ENCODE peak calls at places on chromosomes 3 and 15, in seven cellular contexts. Y, L, H, W, V, Q and P are unnamed samples.

GRCh38 chr3:4855676-4856075 is 123.6 kb upstream of the BHLHE40 start:
- DNase-seq in Y (no peak), H (no peak), V (no peak), W (no peak), L (no peak), Q (no peak), P (no peak)

GRCh38 chr15:82709421-82710207 is at the start of gene AP3B2:
- DNase-seq in L (peak), Q (peak), H (no peak), V (no peak), Y (peak), W (peak), P (peak)

GRCh38 chr3:52512727-52513126 is 17.6 kb downstream of the STAB1 start:
- DNase-seq in Q (no peak), V (no peak), H (no peak), Y (no peak), W (no peak), L (no peak), P (no peak)

GRCh38 chr15:31365655-31366127 is 39.1 kb downstream of the KLF13 start:
- DNase-seq in Q (no peak), W (peak), L (no peak), H (peak), Y (peak), V (peak), P (peak)

GRCh38 chr15:40055576-40056293 is 16.8 kb upstream of the SRP14 start:
- DNase-seq in Q (no peak), Y (no peak), V (peak), H (peak), L (no peak), W (no peak), P (peak)

GRCh38 chr3:101611023-101611422 is 37.0 kb downstream of the PCNP start:
- DNase-seq in L (no peak), V (no peak), Y (no peak), W (no peak), Q (no peak), H (no peak), P (no peak)

GRCh38 chr3:107988464-107989156 is 102.2 kb downstream of the CD47 start:
- DNase-seq in V (no peak), L (peak), W (peak), Q (no peak), H (no peak), Y (peak), P (peak)

GRCh38 chr15:51667478-51667877 is 13.8 kb upstream of the SCG3 start:
- DNase-seq in H (no peak), Q (no peak), W (no peak), V (no peak), Y (no peak), L (no peak), P (no peak)

GRCh38 chr15:29196306-29196705 is 73.3 kb downstream of the NSMCE3 start:
- DNase-seq in W (no peak), Y (no peak), H (no peak), L (no peak), Q (no peak), V (no peak), P (no peak)

GRCh38 chr15:62756326-62756994 is 286.1 kb upstream of the TPM1 start:
- DNase-seq in W (no peak), H (no peak), L (no peak), Y (no peak), Q (peak), V (no peak), P (no peak)

GRCh38 chr3:62044874-62045273 is 328.5 kb downstream of the FEZF2 start:
- DNase-seq in V (no peak), H (no peak), W (no peak), L (no peak), Y (no peak), Q (no peak), P (no peak)

GRCh38 chr3:69250014-69250413 is 127.6 kb upstream of the LMOD3 start:
- DNase-seq in V (no peak), Q (no peak), W (no peak), L (peak), Y (peak), H (no peak), P (peak)

GRCh38 chr15:68205949-68206539 is 912 bp upstream of the CALML4 start:
- DNase-seq in H (peak), Q (no peak), Y (peak), W (no peak), L (no peak), V (peak), P (peak)

GRCh38 chr15:68640791-68641331 is 62.1 kb downstream of the CORO2B start:
- DNase-seq in Y (no peak), V (peak), H (no peak), Q (no peak), L (no peak), W (peak), P (no peak)

GRCh38 chr3:71421820-71422566 is 161.5 kb downstream of the FOXP1 start:
- DNase-seq in H (no peak), Y (no peak), L (no peak), Q (no peak), V (no peak), W (no peak), P (no peak)

GRCh38 chr3:190340071-190340470 is 17.8 kb upstream of the CLDN1 start:
- DNase-seq in Q (no peak), H (no peak), V (no peak), Y (no peak), L (no peak), W (no peak), P (no peak)

GRCh38 chr3:27195059-27195458 is 174.1 kb downstream of the NEK10 start:
- DNase-seq in V (no peak), W (no peak), L (no peak), H (no peak), Y (no peak), Q (no peak), P (no peak)

GRCh38 chr3:60512506-60512905 is 738.7 kb downstream of the FHIT start:
- DNase-seq in L (no peak), Y (no peak), W (no peak), Q (no peak), H (no peak), V (no peak), P (no peak)

GRCh38 chr3:57169872-57170623 is 4.9 kb upstream of the IL17RD start:
- DNase-seq in W (peak), Q (peak), L (peak), H (peak), Y (peak), V (peak), P (peak)

GRCh38 chr3:18611991-18612390 is 186.9 kb upstream of the SATB1 start:
- DNase-seq in V (no peak), Y (no peak), H (no peak), L (no peak), W (no peak), Q (no peak), P (no peak)

GRCh38 chr3:187082976-187083375 is 56.3 kb downstream of the RPL39L start:
- DNase-seq in Y (no peak), V (no peak), L (no peak), Q (no peak), H (no peak), W (no peak), P (no peak)

GRCh38 chr3:133169669-133170068 is 131.5 kb downstream of the TMEM108 start:
- DNase-seq in Y (no peak), Q (no peak), L (no peak), W (no peak), H (no peak), V (no peak), P (no peak)

GRCh38 chr3:140296796-140297352 is 361.9 kb downstream of the CLSTN2 start:
- DNase-seq in L (no peak), W (peak), V (no peak), Y (no peak), Q (peak), H (no peak), P (no peak)

GRCh38 chr15:83174891-83175290 is 32.7 kb downstream of the HDGFL3 start:
- DNase-seq in W (no peak), L (no peak), H (no peak), V (no peak), Y (no peak), Q (no peak), P (no peak)

GRCh38 chr3:114460459-114460858 is 166.6 kb downstream of the TIGIT start:
- DNase-seq in H (no peak), L (no peak), Y (no peak), Q (no peak), V (no peak), W (no peak), P (no peak)

GRCh38 chr15:69804786-69805185 is 292.9 kb downstream of the TLE3 start:
- DNase-seq in W (no peak), Y (no peak), H (no peak), Q (no peak), L (no peak), V (no peak), P (no peak)

GRCh38 chr3:48915296-48915695 is 3.3 kb upstream of the ARIH2 start:
- DNase-seq in V (no peak), Y (no peak), Q (peak), H (peak), L (no peak), W (no peak), P (no peak)

GRCh38 chr3:47017504-47018268 is 38.2 kb downstream of the NBEAL2 start:
- DNase-seq in W (no peak), V (no peak), L (no peak), H (no peak), Q (peak), Y (no peak), P (no peak)

GRCh38 chr3:42665050-42665878 is 11.8 kb downstream of the ZBTB47 start:
- DNase-seq in Q (no peak), L (no peak), Y (no peak), V (peak), W (no peak), H (no peak), P (no peak)

GRCh38 chr3:194237110-194237509 is 101.2 kb downstream of the HES1 start:
- DNase-seq in W (no peak), H (no peak), L (no peak), Y (no peak), Q (no peak), V (no peak), P (no peak)

GRCh38 chr15:66231421-66232266 is 21.9 kb downstream of the MEGF11 start:
- DNase-seq in W (no peak), Y (no peak), H (no peak), Q (no peak), V (no peak), L (no peak), P (no peak)

GRCh38 chr3:151838574-151839312 is 24.8 kb downstream of the AADAC start:
- DNase-seq in H (no peak), Y (peak), Q (peak), V (peak), L (peak), W (peak), P (peak)

DNA sequence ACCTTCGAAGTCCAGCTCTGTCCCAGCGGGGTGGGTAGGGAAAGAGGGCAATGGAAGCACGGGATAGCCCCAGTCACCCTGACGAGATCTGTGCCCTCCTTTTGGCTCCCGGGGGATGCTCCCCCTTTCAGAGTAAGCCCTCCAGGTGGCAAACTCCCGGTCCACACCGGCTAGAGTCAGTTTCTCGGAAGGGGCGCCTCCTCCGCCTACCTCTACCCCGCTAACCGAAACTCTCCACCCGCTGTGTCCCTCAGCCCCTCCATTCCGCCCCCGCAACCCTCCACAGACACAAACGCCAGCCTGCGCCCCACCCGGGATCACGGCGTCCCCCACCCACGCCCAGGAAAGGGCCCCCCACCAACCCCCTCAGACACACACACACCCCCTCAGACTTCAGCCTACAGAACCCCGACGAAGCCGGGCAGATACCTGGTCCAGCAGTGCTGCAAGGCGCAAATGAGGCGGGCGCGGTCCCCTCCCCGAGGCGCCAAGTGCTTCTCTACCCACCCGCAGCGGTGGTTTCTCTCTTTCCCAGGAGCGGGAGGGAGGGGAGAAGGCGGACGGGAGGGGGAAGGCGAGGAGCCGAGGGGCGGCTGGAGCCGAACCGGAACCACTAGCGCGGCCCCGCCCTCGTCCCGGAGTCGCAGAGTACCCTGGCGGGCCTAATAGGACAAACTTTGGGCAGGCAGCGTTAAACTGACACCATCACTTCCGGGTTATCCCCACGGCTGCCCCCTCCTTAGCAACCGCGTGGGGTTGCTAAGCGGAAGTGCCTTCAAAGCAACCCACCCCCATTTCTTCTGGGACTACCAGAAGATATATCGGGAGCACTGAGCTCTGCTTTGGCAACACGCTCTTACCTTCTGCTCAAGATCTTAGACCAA is at the start of gene CSNK1G1:
- DNase-seq in Y (peak), L (peak), V (peak), Q (peak), H (peak), W (peak), P (peak)
- TF ChIP-seq EP300 in Y (no peak), L (no peak), V (no peak), Q (no peak), H (no peak), W (no peak), P (no peak)

DNA sequence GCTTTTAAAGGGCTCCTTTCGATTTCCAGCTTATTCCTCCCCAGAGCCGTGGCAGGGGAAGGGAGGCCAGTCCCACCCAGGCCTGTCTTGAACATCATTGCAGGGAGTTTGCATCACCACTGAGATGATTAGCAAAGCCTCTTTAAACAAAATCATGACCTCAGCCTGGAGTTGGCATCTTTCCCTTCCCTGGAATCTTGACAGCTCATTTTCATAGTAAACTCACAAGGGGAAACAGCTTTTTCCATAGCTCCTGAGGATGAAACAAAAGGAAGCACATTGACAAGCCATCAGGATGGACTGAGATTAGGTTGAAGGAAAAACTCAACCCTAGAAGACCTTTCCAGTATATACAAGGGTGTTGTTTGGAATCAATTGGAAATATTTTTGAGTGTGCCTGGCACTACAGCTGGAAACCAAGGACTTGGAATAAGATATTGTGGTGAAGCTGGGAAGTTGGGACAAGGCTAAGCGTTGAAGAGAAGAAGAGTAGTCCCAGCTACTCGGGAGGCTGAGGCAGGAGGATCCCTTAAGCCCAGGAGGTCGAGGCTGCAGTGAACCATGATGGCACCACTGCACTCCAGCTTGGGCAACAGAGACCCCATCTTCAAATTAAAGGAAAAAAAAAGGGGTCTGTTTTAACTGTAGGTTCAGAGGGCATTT is 3.1 kb upstream of the LARP6 start:
- DNase-seq in Q (no peak), L (peak), V (peak), Y (peak), H (no peak), W (peak), P (peak)
- TF ChIP-seq EP300 in Q (no peak), L (peak), V (no peak), Y (no peak), H (no peak), W (peak), P (peak)

DNA sequence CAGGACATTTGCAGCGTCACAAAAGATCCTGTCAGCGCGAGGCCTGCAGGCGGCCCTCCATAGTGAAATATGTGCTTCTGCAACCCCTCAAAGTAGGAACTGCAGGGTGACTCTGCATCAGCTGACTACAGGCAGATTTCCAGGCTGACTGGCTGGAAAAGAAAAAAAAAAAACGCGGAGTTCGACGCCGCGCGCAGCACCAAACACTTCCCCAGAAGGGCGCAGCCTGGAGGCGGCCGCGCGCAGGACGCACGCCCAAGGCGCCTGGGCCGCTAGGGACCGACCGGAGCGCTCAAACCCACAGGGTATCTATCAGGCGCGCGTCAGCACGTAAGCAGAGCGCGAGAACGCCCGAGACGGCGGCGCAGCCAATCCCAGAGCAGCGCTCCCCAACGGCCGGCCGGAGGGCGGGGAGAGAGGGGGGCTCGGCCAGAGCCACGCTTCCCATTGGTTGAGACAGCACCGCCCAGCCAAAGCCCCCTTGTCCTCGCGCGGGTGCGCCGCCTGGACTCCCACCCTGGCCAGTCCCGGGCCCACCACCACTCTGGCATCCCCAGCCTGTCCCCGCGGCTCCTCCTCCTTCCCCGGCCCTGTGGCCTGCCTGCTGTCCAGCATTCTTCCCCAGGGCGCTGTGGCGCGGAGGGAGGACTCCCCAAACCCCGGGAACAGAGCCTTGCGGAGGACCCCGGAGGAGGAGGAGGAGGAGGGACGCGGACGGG is 1.0 kb downstream of the BDH1 start:
- DNase-seq in Y (peak), V (peak), Q (no peak), H (peak), L (peak), W (peak), P (peak)
- TF ChIP-seq EP300 in Y (no peak), V (peak), Q (no peak), H (no peak), L (no peak), W (no peak), P (no peak)

DNA sequence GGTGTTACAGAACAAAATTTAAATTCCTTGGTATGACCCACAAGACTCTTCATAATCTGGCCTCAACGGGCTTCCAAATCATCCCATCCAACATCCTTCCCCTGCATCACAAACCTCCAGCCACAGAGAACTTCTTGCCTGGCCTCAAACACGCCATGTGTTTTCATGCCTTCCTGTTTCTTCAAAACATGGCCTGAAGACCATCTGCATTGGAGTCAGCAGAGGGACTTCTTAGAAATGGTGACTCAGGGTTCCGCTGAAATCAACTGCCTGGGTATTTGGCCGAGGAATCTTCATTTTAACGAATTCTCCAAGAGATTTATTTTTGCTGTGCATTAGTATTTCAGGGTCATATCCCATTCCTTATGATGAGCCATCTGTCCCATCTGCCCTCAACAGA is 138.1 kb upstream of the RAP2B start:
- DNase-seq in W (no peak), L (no peak), Y (no peak), H (no peak), V (no peak), Q (no peak), P (no peak)
- TF ChIP-seq EP300 in W (no peak), L (no peak), Y (no peak), H (no peak), V (no peak), Q (no peak), P (no peak)

DNA sequence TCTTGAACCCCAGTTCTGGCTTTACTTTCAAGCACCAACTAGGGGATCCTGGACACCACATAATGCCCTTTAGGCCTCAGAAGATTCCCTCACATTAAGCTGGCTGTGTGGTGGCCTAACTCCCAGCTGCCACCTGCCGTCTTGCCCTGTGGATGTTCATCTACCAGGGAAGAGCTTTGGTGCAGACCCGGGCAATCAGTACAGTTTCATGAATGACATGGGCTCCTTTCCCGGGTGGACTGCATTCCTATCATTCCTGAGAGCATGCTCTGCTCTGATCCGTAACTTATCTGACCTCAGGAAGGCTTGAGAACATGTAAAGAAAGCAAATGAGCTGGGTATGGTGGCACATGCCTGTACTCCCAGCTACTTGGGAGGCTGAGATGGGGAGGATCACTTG is 50.0 kb upstream of the GSK3B start:
- DNase-seq in L (peak), H (no peak), V (no peak), Y (no peak), Q (peak), W (no peak), P (peak)
- TF ChIP-seq EP300 in L (no peak), H (no peak), V (no peak), Y (no peak), Q (no peak), W (no peak), P (no peak)